ENCODE peak calls at places on chromosomes 13 and 19, in nine cellular contexts. R is fibroblast of lung, T is IMR-90, M is thyroid gland, K is heart right ventricle, U is A549, V is HCT116, B is MM.1S, Z is lung. P is an unnamed sample.

GRCh38 chr19:39831679-39832078 is 2.3 kb downstream of the DYRK1B start:
- DNase-seq in K (no peak), Z (no peak), M (no peak), V (no peak), R (no peak), B (no peak), U (no peak), T (no peak), P (no peak)

GRCh38 chr19:2176336-2176994 is 12.7 kb downstream of the DOT1L start:
- DNase-seq in Z (peak; percentile 60), B (no peak), T (no peak), M (peak; percentile 93), U (no peak), K (no peak), R (peak; percentile 35), V (no peak), P (no peak)

GRCh38 chr19:19261350-19262189 is 11.5 kb downstream of the TM6SF2 start:
- DNase-seq in B (no peak), K (no peak), Z (no peak), V (no peak), R (no peak), U (no peak), M (no peak), T (no peak), P (no peak)

GRCh38 chr13:76917096-76917495 is 30.9 kb upstream of the KCTD12 start:
- DNase-seq in R (peak; percentile 47), K (no peak), M (no peak), Z (no peak), U (no peak), V (no peak), B (no peak), T (peak; percentile 16), P (no peak)

GRCh38 chr13:64529874-64530485 is 2700.2 kb downstream of the PCDH9 start:
- DNase-seq in R (no peak), U (peak; percentile 4), M (no peak), B (no peak), Z (no peak), T (no peak), K (no peak), V (peak; percentile 19), P (peak; percentile 17)

GRCh38 chr19:46784262-46785053 is 3.9 kb downstream of the SLC1A5 start:
- DNase-seq in U (peak; percentile 97), V (peak; percentile 71), B (peak; percentile 87), Z (peak; percentile 90), M (no peak), R (peak; percentile 84), K (peak; percentile 43), T (peak; percentile 95), P (peak; percentile 92)

GRCh38 chr19:46818812-46819211 is 30.4 kb upstream of the SLC1A5 start:
- DNase-seq in B (peak; percentile 19), Z (no peak), M (no peak), U (peak; percentile 69), K (no peak), V (no peak), T (peak; percentile 33), R (peak; percentile 10), P (peak; percentile 29)

GRCh38 chr13:110319774-110320509 is 12.9 kb downstream of the COL4A2 start:
- DNase-seq in U (peak; percentile 75), M (peak; percentile 81), Z (no peak), T (peak; percentile 86), K (no peak), R (peak; percentile 95), B (no peak), V (peak; percentile 70), P (no peak)

GRCh38 chr13:33194820-33195692 is 90.5 kb downstream of the STARD13 start:
- DNase-seq in V (no peak), K (no peak), Z (no peak), B (no peak), U (peak; percentile 46), T (peak; percentile 96), M (no peak), R (peak; percentile 94), P (no peak)

DNA sequence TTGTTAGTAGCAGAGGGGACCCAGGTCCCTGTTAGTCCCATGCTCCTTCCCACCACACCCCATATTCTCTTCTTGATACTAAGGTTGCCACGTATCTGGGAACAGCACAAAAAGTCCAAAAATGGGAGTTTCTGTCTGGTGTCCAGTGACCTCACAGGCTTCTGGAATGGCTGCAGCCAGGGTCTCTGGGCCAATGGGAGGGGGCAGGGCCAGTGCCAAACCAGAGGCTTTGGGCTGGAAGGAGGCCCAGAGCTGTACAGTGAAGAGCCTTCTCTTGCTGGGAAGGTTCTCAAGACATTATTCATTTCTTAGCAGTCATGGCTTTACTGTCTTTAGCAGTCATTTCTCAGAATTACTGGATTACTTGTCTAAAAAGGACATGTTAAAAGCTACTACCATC is 119.2 kb downstream of the FRY start:
- DNase-seq in R (peak; percentile 88), M (peak; percentile 9), U (no peak), V (no peak), T (peak; percentile 54), K (peak; percentile 73), Z (peak; percentile 32), B (no peak), P (no peak)
- H3K4me1 ChIP-seq in R (no peaks in the 10 kb centered on the region), M (peaks cover 4% of the 10 kb centered on the region), U (peaks cover 6% of the 10 kb centered on the region), V (no peaks in the 10 kb centered on the region), T (peaks cover 5% of the 10 kb centered on the region), K (no peaks in the 10 kb centered on the region), Z (no peaks in the 10 kb centered on the region), B (no peaks in the 10 kb centered on the region), P (no peaks in the 10 kb centered on the region)

GRCh38 chr13:23509781-23510543 is 60.2 kb upstream of the TNFRSF19 start:
- DNase-seq in U (no peak), Z (no peak), V (no peak), R (peak; percentile 97), K (no peak), M (no peak), B (no peak), T (peak; percentile 94), P (no peak)
- TF ChIP-seq CTCF in U (no peak), Z (no peak), V (no peak), R (no peak), K (no peak), M (no peak), B (no peak), T (no peak), P (no peak)

DNA sequence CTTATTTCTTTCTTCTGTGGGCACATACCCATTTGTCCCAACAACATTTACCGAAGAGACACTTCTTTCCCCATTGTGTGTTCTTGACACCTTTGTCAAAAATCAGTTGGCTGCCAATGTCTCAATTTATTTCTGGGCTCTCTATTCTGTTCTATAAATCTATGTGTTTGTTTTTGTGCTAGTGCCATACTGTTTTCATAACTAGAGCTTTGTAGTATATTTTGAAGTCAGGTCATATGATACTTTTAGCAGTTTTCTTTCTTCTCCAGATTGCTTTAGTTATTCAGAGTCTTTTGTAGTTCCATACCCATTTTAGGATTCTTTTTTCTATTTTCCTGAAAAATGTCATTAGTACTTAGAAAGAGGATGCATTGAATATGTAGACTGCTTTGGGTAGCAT is 1276.3 kb downstream of the SLITRK1 start:
- DNase-seq in B (no peak), V (no peak), U (no peak), M (no peak), R (no peak), Z (no peak), K (no peak), T (no peak), P (no peak)
- H3K4me1 ChIP-seq in B (no peaks in the 10 kb centered on the region), V (no peaks in the 10 kb centered on the region), U (no peaks in the 10 kb centered on the region), M (no peaks in the 10 kb centered on the region), R (no peaks in the 10 kb centered on the region), Z (no peaks in the 10 kb centered on the region), K (no peaks in the 10 kb centered on the region), T (no peaks in the 10 kb centered on the region), P (no peaks in the 10 kb centered on the region)

GRCh38 chr19:33311326-33311682 is 9.0 kb upstream of the CEBPA start:
- DNase-seq in R (no peak), B (no peak), M (no peak), T (no peak), V (no peak), K (no peak), Z (no peak), U (no peak), P (no peak)
- TF ChIP-seq CTCF in R (no peak), B (peak; percentile 30), M (peak; percentile 22), T (no peak), V (peak; percentile 64), K (no peak), Z (no peak), U (peak; percentile 48), P (peak; percentile 60)